ENCODE peak calls at places on chromosome 7, in five cellular contexts. G is neuronal stem cell; U is ovary; A is progenitor cell of endocrine pancreas; J is stimulated activated CD4-positive, alpha-beta T cell treated with anti-CD3 and anti-CD28 coated beads, TNF-alpha, amount 100 ng/mL, for 24 hours. O is an unnamed sample.
A peak's percentile ranks its signal among the peaks of the same experiment; 100 is the strongest.

GRCh38 chr7:74199551-74200355 is 10.1 kb upstream of the LAT2 start:
- DNase-seq in G (no peak), U (no peak), A (no peak), J (no peak), O (no peak)

GRCh38 chr7:130008941-130009847 is 42.0 kb downstream of the ZC3HC1 start:
- DNase-seq in G (no peak), U (peak; percentile 19), A (no peak), J (no peak), O (no peak)

GRCh38 chr7:4084271-4084670 is 597.8 kb upstream of the FOXK1 start:
- DNase-seq in G (no peak), U (no peak), A (no peak), J (no peak), O (no peak)

GRCh38 chr7:121741896-121742295 is 131.1 kb upstream of the PTPRZ1 start:
- DNase-seq in G (no peak), U (no peak), A (no peak), J (no peak), O (no peak)

GRCh38 chr7:103947026-103947655 is 42.3 kb downstream of the RELN start:
- DNase-seq in G (no peak), U (no peak), A (no peak), J (no peak), O (no peak)

GRCh38 chr7:158413962-158414961 is 173.4 kb downstream of the PTPRN2 start:
- DNase-seq in G (peak; percentile 39), U (no peak), A (no peak), J (no peak), O (peak; percentile 78)

GRCh38 chr7:157771-158251 is 34.6 kb upstream of the FAM20C start:
- DNase-seq in G (no peak), U (no peak), A (no peak), J (no peak), O (no peak)

GRCh38 chr7:151167197-151167911 is at the start of gene GBX1:
- DNase-seq in G (peak; percentile 29), U (no peak), A (peak; percentile 63), J (no peak), O (no peak)

GRCh38 chr7:46764100-46764941 is 817.6 kb downstream of the TNS3 start:
- DNase-seq in G (no peak), U (no peak), A (no peak), J (no peak), O (no peak)

GRCh38 chr7:51035696-51036095 is 253.0 kb upstream of the GRB10 start:
- DNase-seq in G (no peak), U (no peak), A (no peak), J (no peak), O (no peak)

GRCh38 chr7:147911224-147911623 is 679.3 kb upstream of the C7orf33 start:
- DNase-seq in G (no peak), U (no peak), A (no peak), J (no peak), O (no peak)